ENCODE peak calls at places on chromosome 7, in six cellular contexts. O is HepG2, N is upper lobe of left lung, L is A549, S is K562, Z is GM12878. R is an unnamed sample.

GRCh38 chr7:150866932-150867564 is 14.7 kb downstream of the AOC1 start:
- ATAC-seq in S (no peak), O (no peak), N (no peak), Z (no peak), L (no peak), R (no peak)

GRCh38 chr7:128827971-128828711 is 2.1 kb upstream of the FLNC start:
- ATAC-seq in S (no peak), Z (no peak), O (peak; percentile 84), L (peak; percentile 8), N (no peak), R (peak; percentile 21)

GRCh38 chr7:23168111-23168885 is 13.6 kb upstream of the NUP42 start:
- ATAC-seq in O (no peak), L (no peak), Z (no peak), N (no peak), S (no peak), R (no peak)

GRCh38 chr7:115676080-115676479 is 354.5 kb downstream of the TFEC start:
- ATAC-seq in L (peak; percentile 83), O (no peak), N (no peak), Z (no peak), S (no peak), R (no peak)

GRCh38 chr7:121041516-121042148 is 53.1 kb downstream of the CPED1 start:
- ATAC-seq in N (no peak), S (peak; percentile 1), O (no peak), L (no peak), Z (no peak), R (no peak)

GRCh38 chr7:43577485-43577951 is 5.4 kb upstream of the STK17A start:
- ATAC-seq in S (peak; percentile 97), O (no peak), N (no peak), Z (no peak), L (no peak), R (no peak)

GRCh38 chr7:146136357-146136875 is 19.8 kb downstream of the CNTNAP2 start:
- ATAC-seq in L (no peak), N (no peak), S (no peak), Z (no peak), O (no peak), R (no peak)

GRCh38 chr7:17966706-17967105 is 26.4 kb upstream of the SNX13 start:
- ATAC-seq in N (no peak), O (no peak), Z (no peak), L (no peak), S (no peak), R (no peak)

GRCh38 chr7:11213246-11213645 is 239.6 kb downstream of the PHF14 start:
- ATAC-seq in L (no peak), O (peak; percentile 35), N (no peak), Z (no peak), S (no peak), R (peak; percentile 23)

GRCh38 chr7:157111311-157111710 is 27.4 kb upstream of the UBE3C start:
- ATAC-seq in Z (no peak), L (no peak), N (no peak), S (no peak), O (no peak), R (no peak)

DNA sequence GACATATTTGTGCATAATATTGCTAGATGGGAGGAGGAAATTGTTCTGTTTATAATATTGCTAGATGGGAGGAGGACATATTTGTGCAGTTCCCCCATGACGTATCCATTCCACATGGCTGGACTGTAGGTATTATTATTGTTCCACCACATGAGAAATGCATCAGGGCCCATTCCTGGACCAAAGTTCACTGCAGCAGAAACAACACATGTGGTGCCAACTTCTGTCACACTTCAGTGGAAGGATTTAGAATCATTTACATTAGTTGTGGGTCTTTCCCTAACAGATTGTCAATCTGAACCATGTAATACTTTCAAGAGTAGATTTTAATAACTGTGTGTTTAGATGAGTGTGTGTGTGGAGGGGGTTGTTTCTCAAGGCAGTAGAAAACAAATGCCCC is 32.7 kb upstream of the MACC1 start:
- ATAC-seq in S (no peak), O (no peak), Z (peak; percentile 74), L (no peak), N (no peak), R (no peak)
- TF ChIP-seq EP300 in S (no peak), O (no peak), Z (no peak), L (no peak), N (no peak), R (no peak)

DNA sequence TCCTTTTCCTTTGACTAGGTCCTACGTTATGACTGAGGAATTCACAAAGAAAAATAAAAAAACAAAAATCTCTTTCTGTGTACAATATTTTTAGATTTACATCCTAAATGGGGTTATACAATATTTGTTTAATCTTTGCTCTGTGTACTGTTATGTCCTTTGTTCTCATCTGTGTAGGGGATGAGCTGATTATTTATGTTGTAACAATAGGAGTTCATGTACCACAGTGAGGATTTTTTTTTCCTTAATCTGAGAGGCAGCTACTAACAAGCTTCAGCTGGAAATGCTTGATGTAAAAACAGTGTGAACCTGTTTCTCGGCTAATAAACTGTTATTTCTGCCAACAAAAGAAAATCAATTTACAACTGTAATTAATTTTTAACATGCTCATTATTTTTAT is 58.0 kb downstream of the ORC5 start:
- ATAC-seq in Z (no peak), L (no peak), S (no peak), N (no peak), O (peak; percentile 82), R (no peak)
- H3K4me1 ChIP-seq in Z (no peaks in the 10 kb centered on the region), L (no peaks in the 10 kb centered on the region), S (no peaks in the 10 kb centered on the region), N (no peaks in the 10 kb centered on the region), O (peaks cover 35% of the 10 kb centered on the region), R (no peaks in the 10 kb centered on the region)

DNA sequence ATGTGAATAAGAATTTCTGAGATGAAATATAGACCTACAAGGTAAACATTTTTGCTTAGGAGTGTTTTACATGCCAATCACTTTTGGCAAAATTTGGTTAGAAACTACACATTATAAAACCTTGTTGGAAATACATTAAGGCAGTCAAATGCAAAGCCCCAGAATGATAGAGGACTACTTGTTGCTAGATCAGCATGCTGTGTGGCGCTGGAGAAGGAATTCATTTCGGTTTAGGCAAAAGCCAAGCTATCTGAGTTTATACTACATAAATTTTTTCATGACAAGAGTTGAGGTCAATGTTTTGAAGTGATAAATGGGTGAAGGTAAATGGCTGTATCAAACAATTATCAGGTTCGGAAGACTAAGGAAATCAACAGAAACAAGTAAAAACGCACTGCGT is 2.3 kb downstream of the BMPER start:
- ATAC-seq in N (no peak), L (no peak), O (no peak), S (no peak), Z (no peak), R (no peak)
- H3K27ac ChIP-seq in N (no peak overlapping the region), L (no peak overlapping the region), O (no peak overlapping the region), S (no peak overlapping the region), Z (no peak overlapping the region), R (no peak overlapping the region)

DNA sequence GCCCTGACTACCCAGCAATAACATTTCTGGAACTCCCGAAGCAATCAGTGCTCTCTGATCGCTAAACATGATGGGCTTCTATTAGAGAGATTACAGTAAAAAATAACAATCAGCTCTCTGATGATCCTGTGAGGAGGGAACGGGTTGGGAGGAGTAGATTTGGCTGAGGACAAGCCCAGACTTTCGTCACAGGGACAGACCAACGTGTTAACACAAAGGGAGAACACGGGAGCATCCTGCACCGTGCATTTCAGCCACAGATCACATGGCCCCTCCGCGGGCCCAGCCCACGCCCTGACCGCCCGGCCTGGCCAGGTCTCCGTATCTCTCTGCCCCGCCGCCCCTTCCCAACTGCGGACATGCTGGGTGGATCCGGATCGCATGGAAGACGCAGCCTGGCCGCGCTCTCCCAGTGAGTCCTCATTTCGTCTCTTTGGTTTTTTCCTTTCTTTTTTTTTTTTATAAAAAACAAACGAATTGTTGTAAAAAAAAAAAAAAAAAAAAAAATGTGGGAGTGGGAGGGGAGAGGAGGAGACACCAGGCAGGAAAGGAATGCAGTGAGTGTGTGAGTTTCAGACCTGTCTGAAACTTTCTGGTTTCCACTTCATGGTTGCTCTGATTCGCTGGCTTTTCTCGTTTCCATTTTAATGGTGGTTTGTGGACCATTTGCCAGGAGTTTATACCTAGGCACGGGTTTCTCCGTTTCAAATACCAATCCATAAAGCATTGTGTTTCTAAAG is 94.9 kb upstream of the AGBL3 start:
- ATAC-seq in L (peak; percentile 96), N (peak; percentile 82), O (peak; percentile 92), S (peak; percentile 77), Z (peak; percentile 56), R (peak; percentile 94)
- TF ChIP-seq EP300 in L (no peak), N (no peak), O (no peak), S (no peak), Z (no peak), R (no peak)

DNA sequence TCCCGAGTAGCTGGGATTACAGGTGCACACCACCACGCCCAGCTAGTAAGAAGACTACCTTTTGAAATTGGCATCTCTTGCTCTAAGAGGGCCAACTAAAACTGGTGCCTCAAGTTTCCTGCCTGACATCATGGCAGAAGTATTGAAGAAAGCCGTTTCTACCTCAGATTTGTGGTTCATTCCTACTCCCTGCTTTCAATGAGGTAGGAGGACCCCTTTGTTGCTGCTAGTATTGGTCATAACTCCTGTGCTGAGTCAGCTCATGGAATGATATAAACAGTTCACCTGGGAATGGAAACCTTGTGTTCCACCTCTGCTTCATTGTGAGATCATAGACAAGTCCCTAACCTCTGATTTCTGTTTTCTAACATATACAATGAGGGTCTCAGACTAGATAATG is 82.8 kb downstream of the CDK6 start:
- ATAC-seq in L (no peak), N (no peak), S (no peak), Z (no peak), O (no peak), R (no peak)
- H3K4me1 ChIP-seq in L (peaks cover 76% of the 10 kb centered on the region), N (peaks cover 6% of the 10 kb centered on the region), S (peaks cover 3% of the 10 kb centered on the region), Z (peaks cover 9% of the 10 kb centered on the region), O (peaks cover 54% of the 10 kb centered on the region), R (peaks cover 14% of the 10 kb centered on the region)

GRCh38 chr7:1531263-1531978 is 919 bp downstream of the MAFK start:
- ATAC-seq in L (no peak), Z (peak; percentile 11), S (peak; percentile 7), N (peak; percentile 1), O (peak; percentile 21), R (peak; percentile 5)

GRCh38 chr7:1529383-1530116 is 952 bp upstream of the MAFK start:
- ATAC-seq in N (no peak), L (no peak), S (no peak), O (no peak), Z (no peak), R (no peak)

GRCh38 chr7:1532456-1533254 is 2.2 kb downstream of the MAFK start:
- ATAC-seq in Z (peak; percentile 62), S (peak; percentile 69), N (peak; percentile 81), O (peak; percentile 45), L (peak; percentile 9), R (peak; percentile 54)

GRCh38 chr7:1531979-1532455 is 1.5 kb downstream of the MAFK start:
- ATAC-seq in O (peak; percentile 2), N (no peak), S (no peak), Z (peak; percentile 2), L (no peak), R (no peak)

GRCh38 chr7:1530946-1531262 is 402 bp downstream of the MAFK start:
- ATAC-seq in Z (no peak), S (no peak), L (no peak), O (no peak), N (no peak), R (no peak)
- H3K27ac ChIP-seq in Z (peak overlapping the region; percentile 69), S (peak overlapping the region; percentile 59), L (peak overlapping the region; percentile 98), O (no peak overlapping the region), N (peak overlapping the region; percentile 98), R (peak overlapping the region; percentile 80)

DNA sequence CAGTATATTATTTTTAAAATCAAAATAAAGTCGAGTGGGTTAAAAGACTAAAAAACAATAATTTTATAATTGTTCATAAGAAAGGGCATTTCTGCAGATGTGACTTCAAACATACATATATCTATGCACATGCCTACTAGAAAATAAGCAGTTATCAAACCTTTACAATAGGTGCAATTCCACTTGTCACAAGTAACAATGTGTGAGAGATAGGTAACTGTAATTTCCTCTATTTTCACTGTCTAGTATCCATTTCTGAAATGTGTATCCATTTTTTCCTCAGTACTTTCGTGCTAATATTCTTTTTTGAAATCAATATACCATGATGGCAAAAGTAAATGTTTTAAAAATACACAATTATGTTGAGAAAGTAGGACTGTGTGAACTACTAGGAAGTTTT is 96.9 kb upstream of the GNAI1 start:
- ATAC-seq in L (no peak), O (no peak), Z (no peak), N (no peak), S (no peak), R (no peak)
- TF ChIP-seq EP300 in L (no peak), O (no peak), Z (no peak), N (no peak), S (no peak), R (no peak)